ENCODE peak calls at places on chromosome 19, in nine cellular contexts. One of them, this sample, is unnamed.

GRCh38 chr19:377801-378581 is 31.0 kb downstream of the C2CD4C start:
- DNase-seq in astrocyte: no peak
- DNase-seq in mesothelial cell of epicardium: no peak
- DNase-seq in nephron progenitor cell: no peak
- DNase-seq in MCF 10A: no peak
- DNase-seq in WERI-Rb-1: no peak
- DNase-seq in IMR-90: no peak
- DNase-seq in Peyer's patch: no peak
- DNase-seq in GM12878: no peak
- DNase-seq in this sample: no peak

GRCh38 chr19:39390759-39391592 is at the start of the genes MED29 and PAF1:
- DNase-seq in astrocyte: peak; percentile 98
- DNase-seq in mesothelial cell of epicardium: peak; percentile 91
- DNase-seq in nephron progenitor cell: peak; percentile 90
- DNase-seq in MCF 10A: peak; percentile 100
- DNase-seq in WERI-Rb-1: peak; percentile 98
- DNase-seq in IMR-90: peak; percentile 100
- DNase-seq in Peyer's patch: peak; percentile 98
- DNase-seq in GM12878: peak; percentile 100
- DNase-seq in this sample: peak; percentile 90

GRCh38 chr19:14544977-14545715 is 15.8 kb downstream of the TECR start:
- DNase-seq in astrocyte: no peak
- DNase-seq in mesothelial cell of epicardium: no peak
- DNase-seq in nephron progenitor cell: no peak
- DNase-seq in MCF 10A: peak; percentile 93
- DNase-seq in WERI-Rb-1: no peak
- DNase-seq in IMR-90: no peak
- DNase-seq in Peyer's patch: peak; percentile 73
- DNase-seq in GM12878: no peak
- DNase-seq in this sample: no peak

GRCh38 chr19:11346104-11346940 is at the start of the genes CCDC159 and TMEM205:
- DNase-seq in astrocyte: peak; percentile 98
- DNase-seq in mesothelial cell of epicardium: peak; percentile 96
- DNase-seq in nephron progenitor cell: peak; percentile 97
- DNase-seq in MCF 10A: peak; percentile 100
- DNase-seq in WERI-Rb-1: peak; percentile 99
- DNase-seq in IMR-90: peak; percentile 99
- DNase-seq in Peyer's patch: peak; percentile 99
- DNase-seq in GM12878: peak; percentile 97
- DNase-seq in this sample: peak; percentile 97

GRCh38 chr19:10226376-10227214 is 4.5 kb downstream of the S1PR2 start:
- DNase-seq in astrocyte: peak; percentile 54
- DNase-seq in mesothelial cell of epicardium: peak; percentile 47
- DNase-seq in nephron progenitor cell: peak; percentile 41
- DNase-seq in MCF 10A: no peak
- DNase-seq in WERI-Rb-1: no peak
- DNase-seq in IMR-90: peak; percentile 95
- DNase-seq in Peyer's patch: peak; percentile 74
- DNase-seq in GM12878: no peak
- DNase-seq in this sample: no peak

GRCh38 chr19:44539236-44539819 is 9.9 kb upstream of the CEACAM20 start:
- DNase-seq in astrocyte: no peak
- DNase-seq in mesothelial cell of epicardium: no peak
- DNase-seq in nephron progenitor cell: no peak
- DNase-seq in MCF 10A: peak; percentile 38
- DNase-seq in WERI-Rb-1: no peak
- DNase-seq in IMR-90: peak; percentile 51
- DNase-seq in Peyer's patch: no peak
- DNase-seq in GM12878: no peak
- DNase-seq in this sample: no peak

GRCh38 chr19:35696835-35697234 is 7.5 kb upstream of the ZBTB32 start:
- DNase-seq in astrocyte: no peak
- DNase-seq in mesothelial cell of epicardium: no peak
- DNase-seq in nephron progenitor cell: no peak
- DNase-seq in MCF 10A: no peak
- DNase-seq in WERI-Rb-1: no peak
- DNase-seq in IMR-90: no peak
- DNase-seq in Peyer's patch: no peak
- DNase-seq in GM12878: peak; percentile 70
- DNase-seq in this sample: no peak

GRCh38 chr19:55467236-55468053 is 2.9 kb upstream of the C19orf85 start:
- DNase-seq in astrocyte: no peak
- DNase-seq in mesothelial cell of epicardium: peak; percentile 82
- DNase-seq in nephron progenitor cell: peak; percentile 83
- DNase-seq in MCF 10A: peak; percentile 65
- DNase-seq in WERI-Rb-1: peak; percentile 48
- DNase-seq in IMR-90: peak; percentile 65
- DNase-seq in Peyer's patch: peak; percentile 83
- DNase-seq in GM12878: no peak
- DNase-seq in this sample: peak; percentile 76

GRCh38 chr19:49613374-49613773 is 22.4 kb downstream of the PRR12 start:
- DNase-seq in astrocyte: no peak
- DNase-seq in mesothelial cell of epicardium: no peak
- DNase-seq in nephron progenitor cell: no peak
- DNase-seq in MCF 10A: peak; percentile 63
- DNase-seq in WERI-Rb-1: no peak
- DNase-seq in IMR-90: no peak
- DNase-seq in Peyer's patch: no peak
- DNase-seq in GM12878: no peak
- DNase-seq in this sample: no peak

GRCh38 chr19:47848871-47849473 is 10.1 kb upstream of the TPRX2 start:
- DNase-seq in astrocyte: no peak
- DNase-seq in mesothelial cell of epicardium: no peak
- DNase-seq in nephron progenitor cell: peak; percentile 67
- DNase-seq in MCF 10A: peak; percentile 22
- DNase-seq in WERI-Rb-1: peak; percentile 98
- DNase-seq in IMR-90: no peak
- DNase-seq in Peyer's patch: no peak
- DNase-seq in GM12878: no peak
- DNase-seq in this sample: no peak
- TF ChIP-seq CTCF in astrocyte: peak; percentile 33
- TF ChIP-seq CTCF in mesothelial cell of epicardium: peak; percentile 51
- TF ChIP-seq CTCF in nephron progenitor cell: peak; percentile 69
- TF ChIP-seq CTCF in MCF 10A: peak; percentile 31
- TF ChIP-seq CTCF in WERI-Rb-1: no peak
- TF ChIP-seq CTCF in IMR-90: peak; percentile 23
- TF ChIP-seq CTCF in Peyer's patch: peak; percentile 14
- TF ChIP-seq CTCF in GM12878: no peak
- TF ChIP-seq CTCF in this sample: peak; percentile 23

GRCh38 chr19:18798384-18799352 is 7.6 kb upstream of the COMP start:
- DNase-seq in astrocyte: no peak
- DNase-seq in mesothelial cell of epicardium: no peak
- DNase-seq in nephron progenitor cell: peak; percentile 31
- DNase-seq in MCF 10A: no peak
- DNase-seq in WERI-Rb-1: no peak
- DNase-seq in IMR-90: no peak
- DNase-seq in Peyer's patch: no peak
- DNase-seq in GM12878: no peak
- DNase-seq in this sample: no peak
- TF ChIP-seq CTCF in astrocyte: no peak
- TF ChIP-seq CTCF in mesothelial cell of epicardium: no peak
- TF ChIP-seq CTCF in nephron progenitor cell: no peak
- TF ChIP-seq CTCF in MCF 10A: no peak
- TF ChIP-seq CTCF in WERI-Rb-1: no peak
- TF ChIP-seq CTCF in IMR-90: no peak
- TF ChIP-seq CTCF in Peyer's patch: no peak
- TF ChIP-seq CTCF in GM12878: no peak
- TF ChIP-seq CTCF in this sample: no peak

DNA sequence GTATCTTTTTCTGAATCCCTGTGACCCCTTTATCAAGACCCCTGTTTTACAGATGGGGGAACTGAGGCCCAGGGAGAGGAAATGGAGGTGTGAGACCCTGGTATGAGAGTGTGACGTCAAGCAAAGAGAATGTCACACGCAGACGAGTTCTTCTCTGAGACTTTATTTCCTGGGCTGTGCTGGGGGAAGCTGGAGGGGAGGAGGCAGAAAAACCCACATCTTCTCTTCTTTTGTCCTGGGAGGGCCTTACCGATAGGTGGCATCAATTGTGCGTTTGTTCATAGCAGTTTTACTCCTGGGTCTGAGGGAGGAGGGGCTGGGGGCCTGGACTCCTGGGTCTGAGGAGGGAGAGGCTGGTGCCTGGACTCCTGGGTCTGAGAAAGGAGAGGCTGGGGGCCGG is 4.9 kb upstream of the KLK15 start:
- DNase-seq in astrocyte: no peak
- DNase-seq in mesothelial cell of epicardium: no peak
- DNase-seq in nephron progenitor cell: no peak
- DNase-seq in MCF 10A: no peak
- DNase-seq in WERI-Rb-1: no peak
- DNase-seq in IMR-90: no peak
- DNase-seq in Peyer's patch: no peak
- DNase-seq in GM12878: peak; percentile 25
- DNase-seq in this sample: no peak
- TF ChIP-seq CTCF in astrocyte: no peak
- TF ChIP-seq CTCF in mesothelial cell of epicardium: no peak
- TF ChIP-seq CTCF in nephron progenitor cell: no peak
- TF ChIP-seq CTCF in MCF 10A: peak; percentile 11
- TF ChIP-seq CTCF in WERI-Rb-1: peak; percentile 34
- TF ChIP-seq CTCF in IMR-90: peak; percentile 17
- TF ChIP-seq CTCF in Peyer's patch: no peak
- TF ChIP-seq CTCF in GM12878: peak; percentile 56
- TF ChIP-seq CTCF in this sample: no peak

GRCh38 chr19:18144361-18144760 is 8.6 kb upstream of the PIK3R2 start:
- DNase-seq in astrocyte: no peak
- DNase-seq in mesothelial cell of epicardium: no peak
- DNase-seq in nephron progenitor cell: no peak
- DNase-seq in MCF 10A: no peak
- DNase-seq in WERI-Rb-1: no peak
- DNase-seq in IMR-90: no peak
- DNase-seq in Peyer's patch: no peak
- DNase-seq in GM12878: no peak
- DNase-seq in this sample: no peak
- TF ChIP-seq CTCF in astrocyte: no peak
- TF ChIP-seq CTCF in mesothelial cell of epicardium: no peak
- TF ChIP-seq CTCF in nephron progenitor cell: no peak
- TF ChIP-seq CTCF in MCF 10A: no peak
- TF ChIP-seq CTCF in WERI-Rb-1: no peak
- TF ChIP-seq CTCF in IMR-90: no peak
- TF ChIP-seq CTCF in Peyer's patch: no peak
- TF ChIP-seq CTCF in GM12878: no peak
- TF ChIP-seq CTCF in this sample: no peak

DNA sequence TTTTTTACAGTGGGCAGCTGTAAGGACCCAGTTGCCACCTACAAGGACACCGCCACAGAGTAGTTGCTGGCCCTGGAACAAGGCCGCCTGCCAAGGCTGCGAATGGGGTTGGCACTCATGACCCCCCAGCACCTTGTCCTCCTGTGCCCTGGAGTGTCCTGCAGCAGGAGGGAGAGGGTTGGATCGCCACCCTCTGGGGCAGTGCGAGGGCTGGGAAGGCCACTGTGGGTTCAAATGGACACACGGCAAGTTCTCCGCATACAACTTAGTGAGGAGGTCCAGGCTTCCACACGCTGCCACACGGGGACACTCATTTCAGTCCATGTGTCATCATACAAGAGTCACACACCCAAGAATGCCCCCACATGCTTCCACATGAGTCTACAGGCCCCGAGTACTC is 978 bp downstream of the KLK8 start:
- DNase-seq in astrocyte: no peak
- DNase-seq in mesothelial cell of epicardium: no peak
- DNase-seq in nephron progenitor cell: no peak
- DNase-seq in MCF 10A: no peak
- DNase-seq in WERI-Rb-1: no peak
- DNase-seq in IMR-90: no peak
- DNase-seq in Peyer's patch: no peak
- DNase-seq in GM12878: no peak
- DNase-seq in this sample: no peak
- TF ChIP-seq CTCF in astrocyte: no peak
- TF ChIP-seq CTCF in mesothelial cell of epicardium: no peak
- TF ChIP-seq CTCF in nephron progenitor cell: no peak
- TF ChIP-seq CTCF in MCF 10A: no peak
- TF ChIP-seq CTCF in WERI-Rb-1: no peak
- TF ChIP-seq CTCF in IMR-90: no peak
- TF ChIP-seq CTCF in Peyer's patch: no peak
- TF ChIP-seq CTCF in GM12878: no peak
- TF ChIP-seq CTCF in this sample: no peak

GRCh38 chr19:12791345-12792047 is at the start of gene JUNB:
- DNase-seq in astrocyte: peak; percentile 88
- DNase-seq in mesothelial cell of epicardium: peak; percentile 95
- DNase-seq in nephron progenitor cell: peak; percentile 91
- DNase-seq in MCF 10A: peak; percentile 98
- DNase-seq in WERI-Rb-1: peak; percentile 95
- DNase-seq in IMR-90: peak; percentile 96
- DNase-seq in Peyer's patch: peak; percentile 99
- DNase-seq in GM12878: peak; percentile 86
- DNase-seq in this sample: peak; percentile 98
- TF ChIP-seq CTCF in astrocyte: no peak
- TF ChIP-seq CTCF in mesothelial cell of epicardium: no peak
- TF ChIP-seq CTCF in nephron progenitor cell: no peak
- TF ChIP-seq CTCF in MCF 10A: no peak
- TF ChIP-seq CTCF in WERI-Rb-1: no peak
- TF ChIP-seq CTCF in IMR-90: no peak
- TF ChIP-seq CTCF in Peyer's patch: no peak
- TF ChIP-seq CTCF in GM12878: no peak
- TF ChIP-seq CTCF in this sample: no peak

DNA sequence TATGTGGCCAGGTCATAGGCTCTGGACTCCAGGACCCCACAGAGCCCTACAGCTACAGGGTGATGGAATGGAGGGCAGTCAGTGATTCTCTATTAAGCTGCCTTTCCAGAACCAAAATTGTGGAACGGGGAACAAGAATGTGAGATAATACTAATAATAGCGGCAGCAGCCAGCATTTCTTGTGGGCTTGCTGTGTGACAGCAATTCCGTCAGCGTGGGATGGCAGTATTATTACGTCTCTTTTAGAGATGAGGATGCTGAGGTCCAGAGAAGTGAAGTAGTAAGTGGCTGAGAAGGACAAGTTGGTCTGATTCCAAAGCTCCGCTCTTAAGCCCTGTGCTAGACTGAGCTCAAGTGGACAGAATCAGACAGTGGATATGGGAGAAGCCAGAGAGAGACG is 24.4 kb downstream of the GRIK5 start:
- DNase-seq in astrocyte: no peak
- DNase-seq in mesothelial cell of epicardium: no peak
- DNase-seq in nephron progenitor cell: no peak
- DNase-seq in MCF 10A: no peak
- DNase-seq in WERI-Rb-1: no peak
- DNase-seq in IMR-90: no peak
- DNase-seq in Peyer's patch: no peak
- DNase-seq in GM12878: no peak
- DNase-seq in this sample: no peak
- TF ChIP-seq CTCF in astrocyte: no peak
- TF ChIP-seq CTCF in mesothelial cell of epicardium: no peak
- TF ChIP-seq CTCF in nephron progenitor cell: no peak
- TF ChIP-seq CTCF in MCF 10A: no peak
- TF ChIP-seq CTCF in WERI-Rb-1: no peak
- TF ChIP-seq CTCF in IMR-90: no peak
- TF ChIP-seq CTCF in Peyer's patch: no peak
- TF ChIP-seq CTCF in GM12878: no peak
- TF ChIP-seq CTCF in this sample: no peak